ENCODE peak calls at places on chromosomes 5 and 9, in ten cellular contexts. W, Y, L, K, Z, G, H, F, D and J are unnamed samples.
A peak's percentile ranks its signal among the peaks of the same experiment; 100 is the strongest.

GRCh38 chr5:40410231-40410861 is 269.4 kb upstream of the PTGER4 start:
- DNase-seq in W (peak; percentile 24), Y (no peak), L (peak; percentile 60), K (no peak), Z (no peak), G (no peak), H (peak; percentile 93), F (no peak), D (no peak), J (no peak)

GRCh38 chr9:87193925-87194380 is 246.6 kb upstream of the GAS1 start:
- DNase-seq in W (no peak), Y (no peak), L (no peak), K (no peak), Z (no peak), G (no peak), H (peak; percentile 97), F (no peak), D (no peak), J (no peak)

GRCh38 chr9:133055788-133056420 is 5.9 kb upstream of the CEL start:
- DNase-seq in W (no peak), Y (no peak), L (no peak), K (no peak), Z (peak; percentile 57), G (no peak), H (no peak), F (no peak), D (no peak), J (no peak)

GRCh38 chr5:59042683-59043082 is 459.8 kb downstream of the RAB3C start:
- DNase-seq in W (no peak), Y (no peak), L (peak; percentile 76), K (no peak), Z (no peak), G (no peak), H (peak; percentile 75), F (no peak), D (no peak), J (no peak)

GRCh38 chr9:35110327-35110758 is 5.3 kb downstream of the ATOSB start:
- DNase-seq in W (peak; percentile 84), Y (no peak), L (peak; percentile 75), K (no peak), Z (peak; percentile 92), G (no peak), H (peak; percentile 56), F (no peak), D (peak; percentile 83), J (peak; percentile 42)

GRCh38 chr5:103582364-103582763 is 19.8 kb upstream of the NUDT12 start:
- DNase-seq in W (peak; percentile 59), Y (peak; percentile 65), L (peak; percentile 25), K (peak; percentile 54), Z (no peak), G (no peak), H (peak; percentile 81), F (peak; percentile 54), D (peak; percentile 24), J (no peak)

GRCh38 chr9:133738039-133738805 is at the start of gene SARDH:
- DNase-seq in W (no peak), Y (no peak), L (no peak), K (no peak), Z (peak; percentile 81), G (peak; percentile 56), H (peak; percentile 57), F (peak; percentile 68), D (no peak), J (no peak)

GRCh38 chr5:149036168-149036567 is 26.7 kb downstream of the SH3TC2 start:
- DNase-seq in W (no peak), Y (no peak), L (no peak), K (no peak), Z (no peak), G (no peak), H (no peak), F (no peak), D (no peak), J (no peak)

GRCh38 chr9:135608294-135608998 is 30.9 kb downstream of the GLT6D1 start:
- DNase-seq in W (no peak), Y (no peak), L (no peak), K (no peak), Z (no peak), G (no peak), H (no peak), F (no peak), D (no peak), J (no peak)

GRCh38 chr5:111635151-111635945 is 121.6 kb downstream of the NREP start:
- DNase-seq in W (peak; percentile 1), Y (no peak), L (no peak), K (no peak), Z (no peak), G (no peak), H (peak; percentile 11), F (peak; percentile 76), D (peak; percentile 1), J (no peak)

GRCh38 chr9:75169623-75170022 is 81.3 kb downstream of the OSTF1 start:
- DNase-seq in W (no peak), Y (no peak), L (peak; percentile 78), K (no peak), Z (no peak), G (no peak), H (peak; percentile 41), F (no peak), D (no peak), J (no peak)

GRCh38 chr5:160959804-160960203 is 107.8 kb upstream of the ATP10B start:
- DNase-seq in W (no peak), Y (no peak), L (peak; percentile 71), K (peak; percentile 82), Z (no peak), G (no peak), H (no peak), F (no peak), D (no peak), J (no peak)

GRCh38 chr9:101458955-101459631 is 23.5 kb upstream of the ALDOB start:
- DNase-seq in W (peak; percentile 89), Y (peak; percentile 74), L (peak; percentile 70), K (peak; percentile 85), Z (no peak), G (peak; percentile 84), H (peak; percentile 93), F (peak; percentile 83), D (peak; percentile 63), J (no peak)

GRCh38 chr9:137114613-137115393 is at the start of gene DPP7:
- DNase-seq in W (peak; percentile 79), Y (peak; percentile 57), L (no peak), K (peak; percentile 73), Z (peak; percentile 92), G (no peak), H (peak; percentile 24), F (peak; percentile 17), D (peak; percentile 62), J (peak; percentile 61)

GRCh38 chr5:161547573-161548471 is 1.3 kb upstream of the GABRB2 start:
- DNase-seq in W (no peak), Y (peak; percentile 19), L (no peak), K (no peak), Z (no peak), G (no peak), H (no peak), F (no peak), D (no peak), J (peak; percentile 42)

GRCh38 chr5:138659561-138659960 is 84.4 kb upstream of the HSPA9 start:
- DNase-seq in W (no peak), Y (no peak), L (no peak), K (no peak), Z (no peak), G (no peak), H (no peak), F (no peak), D (no peak), J (no peak)

GRCh38 chr5:1793301-1793740 is 6.3 kb downstream of the MRPL36 start:
- DNase-seq in W (no peak), Y (no peak), L (peak; percentile 54), K (peak; percentile 17), Z (peak; percentile 55), G (no peak), H (peak; percentile 47), F (no peak), D (no peak), J (no peak)

GRCh38 chr9:21023861-21024260 is 7.6 kb downstream of the HACD4 start:
- DNase-seq in W (peak; percentile 7), Y (no peak), L (no peak), K (no peak), Z (no peak), G (no peak), H (no peak), F (no peak), D (no peak), J (no peak)

GRCh38 chr5:7397005-7397546 is 1.1 kb downstream of the ADCY2 start:
- DNase-seq in W (peak; percentile 47), Y (peak; percentile 41), L (no peak), K (no peak), Z (no peak), G (no peak), H (no peak), F (peak; percentile 66), D (no peak), J (no peak)

GRCh38 chr5:131379723-131380122 is 115.9 kb downstream of the CDC42SE2 start:
- DNase-seq in W (no peak), Y (no peak), L (peak; percentile 71), K (peak; percentile 88), Z (no peak), G (no peak), H (peak; percentile 91), F (no peak), D (no peak), J (no peak)

GRCh38 chr5:38319486-38319885 is 61.1 kb downstream of the EGFLAM start:
- DNase-seq in W (no peak), Y (no peak), L (no peak), K (no peak), Z (no peak), G (no peak), H (no peak), F (no peak), D (no peak), J (no peak)

GRCh38 chr9:137176302-137177182 is 4.7 kb upstream of the TMEM210 start:
- DNase-seq in W (no peak), Y (peak; percentile 46), L (peak; percentile 49), K (peak; percentile 31), Z (no peak), G (no peak), H (peak; percentile 67), F (no peak), D (peak; percentile 20), J (peak; percentile 22)

GRCh38 chr5:133618141-133618540 is 5.8 kb upstream of the FSTL4 start:
- DNase-seq in W (no peak), Y (no peak), L (no peak), K (peak; percentile 54), Z (no peak), G (no peak), H (no peak), F (no peak), D (no peak), J (no peak)

GRCh38 chr5:57231607-57232006 is 57.7 kb downstream of the GPBP1 start:
- DNase-seq in W (no peak), Y (no peak), L (no peak), K (no peak), Z (no peak), G (no peak), H (peak; percentile 30), F (no peak), D (no peak), J (no peak)

GRCh38 chr9:2686884-2687283 is 30.4 kb upstream of the KCNV2 start:
- DNase-seq in W (no peak), Y (no peak), L (no peak), K (no peak), Z (no peak), G (no peak), H (no peak), F (no peak), D (no peak), J (no peak)

GRCh38 chr9:21964925-21965385 is 29.2 kb downstream of the CDKN2A start:
- DNase-seq in W (no peak), Y (no peak), L (no peak), K (peak; percentile 13), Z (peak; percentile 71), G (no peak), H (peak; percentile 88), F (no peak), D (no peak), J (no peak)

GRCh38 chr9:1729631-1730030 is 285.5 kb upstream of the SMARCA2 start:
- DNase-seq in W (no peak), Y (no peak), L (no peak), K (no peak), Z (no peak), G (no peak), H (no peak), F (no peak), D (no peak), J (no peak)

GRCh38 chr9:8365029-8365428 is 565.5 kb upstream of the DMAC1 start:
- DNase-seq in W (no peak), Y (no peak), L (peak; percentile 94), K (no peak), Z (no peak), G (no peak), H (peak; percentile 86), F (no peak), D (no peak), J (no peak)